ENCODE peak calls at places on chromosomes 16 and 17, in eight cellular contexts. H is GM10248; Q is fibroblast of mammary gland; T is nephron progenitor cell; C is GM23338; F is glomerular endothelial cell; S is AG10803; Z is activated T-helper 1 cell treated with anti-CD3 and anti-CD28 coated beads, Interleukin-12 subunit alpha, Interleukin-12 subunit beta, Interleukin-2, Interleukin-4 antibody, amounts not matched to agents 30 ng/mL and 10 ng/mL and 1 ng/mL, durations not matched to agents 14 hours and 24 hours and 36 hours. K is an unnamed sample.

GRCh38 chr16:89489040-89489721 is 1.2 kb downstream of the ANKRD11 start:
- DNase-seq in H (peak), Q (peak), T (peak), C (peak), F (peak), S (peak), Z (peak), K (peak)

GRCh38 chr16:57984443-57985203 is 13.7 kb upstream of the CNGB1 start:
- DNase-seq in H (peak), Q (peak), T (peak), C (peak), F (no peak), S (peak), Z (peak), K (peak)

GRCh38 chr17:10735821-10736220 is 6.0 kb upstream of the TMEM220 start:
- DNase-seq in H (no peak), Q (no peak), T (no peak), C (no peak), F (no peak), S (no peak), Z (no peak), K (no peak)

GRCh38 chr16:21568502-21569189 is 30.7 kb upstream of the METTL9 start:
- DNase-seq in H (no peak), Q (no peak), T (no peak), C (no peak), F (no peak), S (no peak), Z (no peak), K (no peak)

GRCh38 chr17:57604771-57605733 is 140.0 kb downstream of the CCDC182 start:
- DNase-seq in H (peak), Q (no peak), T (peak), C (peak), F (no peak), S (peak), Z (no peak), K (peak)

GRCh38 chr17:16973760-16974540 is 2.0 kb upstream of the TNFRSF13B start:
- DNase-seq in H (peak), Q (no peak), T (no peak), C (no peak), F (no peak), S (no peak), Z (no peak), K (peak)

GRCh38 chr17:82929676-82930042 is 89.8 kb upstream of the ZNF750 start:
- DNase-seq in H (no peak), Q (no peak), T (no peak), C (no peak), F (no peak), S (no peak), Z (no peak), K (no peak)

GRCh38 chr17:21817791-21818364 is 125.6 kb downstream of the KCNJ18 start:
- DNase-seq in H (peak), Q (no peak), T (no peak), C (no peak), F (no peak), S (no peak), Z (no peak), K (no peak)

GRCh38 chr16:77113835-77114234 is 77.2 kb upstream of the MON1B start:
- DNase-seq in H (no peak), Q (peak), T (no peak), C (no peak), F (peak), S (no peak), Z (no peak), K (peak)

GRCh38 chr17:4035081-4035680 is 70.9 kb upstream of the ATP2A3 start:
- DNase-seq in H (no peak), Q (no peak), T (no peak), C (peak), F (no peak), S (no peak), Z (no peak), K (no peak)

GRCh38 chr17:35188111-35188510 is 6.1 kb downstream of the SLC35G3 start:
- DNase-seq in H (no peak), Q (no peak), T (no peak), C (no peak), F (no peak), S (no peak), Z (no peak), K (no peak)

GRCh38 chr17:51441431-51441830 is 181.1 kb downstream of the UTP18 start:
- DNase-seq in H (no peak), Q (no peak), T (no peak), C (no peak), F (no peak), S (no peak), Z (no peak), K (no peak)

GRCh38 chr16:87684106-87684677 is 81.6 kb downstream of the KLHDC4 start:
- DNase-seq in H (no peak), Q (no peak), T (no peak), C (no peak), F (no peak), S (no peak), Z (no peak), K (no peak)

GRCh38 chr16:57112403-57113041 is 20.1 kb downstream of the CPNE2 start:
- DNase-seq in H (no peak), Q (no peak), T (no peak), C (no peak), F (no peak), S (no peak), Z (no peak), K (no peak)